ENCODE peak calls at places on chromosome 1, in four cellular contexts. O is OCI-LY7, Q is neural progenitor cell, L is neuronal stem cell. V is an unnamed sample. For H3K4me1, the result is how much of the 10 kb centered on the place peaks cover.

GRCh38 chr1:63877021-63877767 is 103.4 kb downstream of the ROR1 start:
- DNase-seq in Q (no peak), O (no peak), L (no peak), V (no peak)

GRCh38 chr1:234589854-234590620 is 19.9 kb downstream of the IRF2BP2 start:
- DNase-seq in Q (no peak), L (no peak), O (no peak), V (no peak)

GRCh38 chr1:55650449-55650848 is 435.3 kb upstream of the USP24 start:
- DNase-seq in O (no peak), Q (no peak), L (no peak), V (no peak)

GRCh38 chr1:147611587-147611986 is 58.7 kb downstream of the ACP6 start:
- DNase-seq in L (no peak), Q (peak), O (no peak), V (no peak)

GRCh38 chr1:154418062-154418897 is 13.1 kb downstream of the IL6R start:
- DNase-seq in L (no peak), O (no peak), Q (no peak), V (peak)

GRCh38 chr1:9732123-9732971 is 80.8 kb downstream of the PIK3CD start:
- DNase-seq in L (no peak), Q (no peak), O (no peak), V (no peak)

GRCh38 chr1:178942285-178943218 is 71.7 kb upstream of the ANGPTL1 start:
- DNase-seq in O (no peak), L (no peak), Q (no peak), V (no peak)

GRCh38 chr1:109559995-109560394 is 11.6 kb downstream of the GNAI3 start:
- DNase-seq in Q (no peak), O (no peak), L (no peak), V (no peak)

GRCh38 chr1:78333426-78334012 is 157.3 kb upstream of the PTGFR start:
- DNase-seq in L (no peak), O (peak), Q (peak), V (no peak)

GRCh38 chr1:231515748-231516147 is 12.7 kb upstream of the TSNAX start:
- DNase-seq in L (no peak), O (peak), Q (no peak), V (peak)

GRCh38 chr1:108816049-108816882 is 40.6 kb downstream of the AKNAD1 start:
- DNase-seq in O (no peak), Q (peak), L (peak), V (no peak)

GRCh38 chr1:212207822-212208520 is 77.2 kb upstream of the PPP2R5A start:
- DNase-seq in L (no peak), Q (no peak), O (no peak), V (no peak)

GRCh38 chr1:17581389-17582123 is 42.1 kb downstream of the ARHGEF10L start:
- DNase-seq in Q (no peak), O (peak), L (no peak), V (peak)

GRCh38 chr1:205929812-205930577 is 13.3 kb downstream of the SLC26A9 start:
- DNase-seq in O (no peak), Q (no peak), L (no peak), V (no peak)

GRCh38 chr1:240100351-240100750 is 8.7 kb downstream of the FMN2 start:
- DNase-seq in Q (no peak), O (no peak), L (no peak), V (no peak)

GRCh38 chr1:56920551-56920950 is 45.3 kb downstream of the C8B start:
- DNase-seq in L (no peak), O (no peak), Q (no peak), V (no peak)

GRCh38 chr1:56916630-56917029 is 49.2 kb downstream of the C8B start:
- DNase-seq in O (no peak), Q (no peak), L (no peak), V (no peak)

GRCh38 chr1:56915960-56916359 is 49.9 kb downstream of the C8B start:
- DNase-seq in L (no peak), Q (no peak), O (no peak), V (no peak)

GRCh38 chr1:56921486-56921885 is 44.3 kb downstream of the C8B start:
- DNase-seq in O (no peak), Q (no peak), L (no peak), V (no peak)

GRCh38 chr1:56917356-56917755 is 48.5 kb downstream of the C8B start:
- DNase-seq in L (no peak), Q (no peak), O (no peak), V (no peak)
- H3K4me2 ChIP-seq in L (no peak), Q (no peak), O (no peak), V (no peak)

GRCh38 chr1:35850716-35851115 is 32.3 kb upstream of the AGO1 start:
- DNase-seq in Q (no peak), L (no peak), O (no peak), V (no peak)

GRCh38 chr1:35847935-35848565 is 35.0 kb upstream of the AGO1 start:
- DNase-seq in Q (no peak), O (no peak), L (no peak), V (no peak)

GRCh38 chr1:35845766-35846165 is 37.2 kb upstream of the AGO1 start:
- DNase-seq in L (no peak), Q (no peak), O (no peak), V (no peak)

GRCh38 chr1:35850051-35850450 is 33.0 kb upstream of the AGO1 start:
- DNase-seq in L (no peak), O (no peak), Q (no peak), V (no peak)

GRCh38 chr1:35844826-35845225 is 37.0 kb downstream of the AGO4 start:
- DNase-seq in O (no peak), Q (no peak), L (no peak), V (no peak)
- H3K4me1 ChIP-seq in O (under half), Q (under half), L (under half), V (under half)

GRCh38 chr1:37471345-37472231 is 2.8 kb upstream of the ZC3H12A start:
- DNase-seq in O (no peak), Q (peak), L (no peak), V (no peak)
- H3K4me3 ChIP-seq in O (no peak), Q (no peak), L (no peak), V (no peak)

GRCh38 chr1:204434116-204434755 is 22.6 kb upstream of the PPP1R15B start:
- DNase-seq in Q (no peak), L (no peak), O (no peak), V (no peak)

GRCh38 chr1:204435246-204435885 is 23.7 kb upstream of the PPP1R15B start:
- DNase-seq in O (no peak), Q (no peak), L (no peak), V (no peak)

GRCh38 chr1:204438628-204439027 is 27.0 kb upstream of the PPP1R15B start:
- DNase-seq in O (no peak), L (no peak), Q (no peak), V (no peak)

GRCh38 chr1:204437796-204438570 is 26.4 kb upstream of the PPP1R15B start:
- DNase-seq in O (no peak), Q (no peak), L (no peak), V (no peak)

GRCh38 chr1:204435886-204436271 is 24.3 kb upstream of the PPP1R15B start:
- DNase-seq in L (no peak), Q (no peak), O (no peak), V (no peak)
- H3K4me2 ChIP-seq in L (no peak), Q (no peak), O (no peak), V (no peak)

DNA sequence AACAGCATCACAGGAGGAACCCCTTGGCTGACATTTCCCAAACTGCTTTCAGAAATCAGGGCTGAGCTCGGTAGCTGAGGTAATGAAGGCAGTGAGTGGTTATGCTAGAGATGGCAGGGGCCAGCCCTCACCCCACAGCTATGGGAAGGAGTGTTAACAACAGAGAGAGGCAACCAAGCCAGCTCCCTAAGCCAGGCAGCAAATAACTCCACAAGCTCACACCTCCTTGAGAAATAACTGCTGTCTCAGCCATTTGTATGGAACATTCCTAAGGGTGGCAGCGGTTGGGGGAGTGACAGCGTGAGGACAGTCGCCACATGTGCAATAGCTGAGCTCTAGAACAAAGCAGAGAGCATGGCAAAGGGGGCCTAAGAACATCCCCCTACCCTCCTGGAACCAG is 42.6 kb downstream of the LMX1A start:
- DNase-seq in Q (peak), L (no peak), O (no peak), V (no peak)
- H3K4me1 ChIP-seq in Q (under half), L (under half), O (under half), V (under half)

GRCh38 chr1:160135051-160135592 is 16.3 kb upstream of the ATP1A4 start:
- DNase-seq in L (no peak), Q (no peak), O (no peak), V (no peak)
- H3K4me3 ChIP-seq in L (no peak), Q (no peak), O (no peak), V (no peak)

GRCh38 chr1:51910182-51910581 is 31.7 kb upstream of the NRDC start:
- DNase-seq in O (no peak), Q (no peak), L (no peak), V (no peak)

GRCh38 chr1:51908499-51908898 is 30.0 kb upstream of the NRDC start:
- DNase-seq in O (no peak), Q (no peak), L (no peak), V (no peak)

GRCh38 chr1:51907079-51907702 is 28.7 kb upstream of the NRDC start:
- DNase-seq in L (no peak), Q (no peak), O (no peak), V (peak)

GRCh38 chr1:51902456-51902855 is 23.9 kb upstream of the NRDC start:
- DNase-seq in O (no peak), Q (no peak), L (no peak), V (no peak)

DNA sequence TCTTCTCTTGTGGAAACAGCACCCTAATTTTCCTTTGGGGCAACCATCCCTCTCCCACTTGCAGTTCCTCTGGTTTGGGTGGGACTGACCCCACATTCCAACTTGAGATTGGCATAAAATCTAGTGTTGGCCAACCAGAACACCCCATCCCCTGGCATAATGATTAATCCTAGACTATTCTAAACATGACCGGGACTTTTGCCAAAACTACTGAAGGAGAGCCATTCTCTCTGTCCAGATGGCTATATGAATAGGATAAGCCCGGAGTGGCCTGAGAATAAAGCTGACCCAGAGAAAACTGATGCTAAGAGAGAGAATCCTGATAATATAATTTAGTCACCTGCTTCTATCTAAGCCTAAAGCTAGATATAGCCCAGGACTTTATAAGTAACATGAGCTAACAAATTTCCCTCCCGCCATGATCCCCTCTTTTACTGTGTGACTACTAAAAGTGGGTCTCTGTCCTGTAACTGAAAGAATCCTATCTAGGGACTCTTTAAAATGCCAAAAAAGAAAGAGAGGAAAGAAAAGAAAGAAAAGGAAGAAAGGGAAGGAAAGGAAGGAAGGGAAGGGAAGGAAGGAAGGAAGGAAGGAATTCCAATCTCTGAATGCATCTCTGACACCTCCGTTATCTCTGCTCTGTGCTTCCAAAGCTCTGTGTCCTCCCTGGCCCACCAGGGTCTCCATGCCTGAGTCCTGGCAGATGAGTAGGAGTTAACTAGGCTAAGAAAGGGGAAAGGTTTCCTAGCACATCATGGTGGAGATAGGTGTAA is 28.0 kb upstream of the NRDC start:
- DNase-seq in L (no peak), O (no peak), Q (no peak), V (no peak)
- H3K4me2 ChIP-seq in L (no peak), O (no peak), Q (no peak), V (peak)

GRCh38 chr1:182842265-182842664 is 3.1 kb downstream of the DHX9 start:
- DNase-seq in L (no peak), Q (no peak), O (no peak), V (no peak)
- H3K4me1 ChIP-seq in L (under half), Q (under half), O (under half), V (under half)

DNA sequence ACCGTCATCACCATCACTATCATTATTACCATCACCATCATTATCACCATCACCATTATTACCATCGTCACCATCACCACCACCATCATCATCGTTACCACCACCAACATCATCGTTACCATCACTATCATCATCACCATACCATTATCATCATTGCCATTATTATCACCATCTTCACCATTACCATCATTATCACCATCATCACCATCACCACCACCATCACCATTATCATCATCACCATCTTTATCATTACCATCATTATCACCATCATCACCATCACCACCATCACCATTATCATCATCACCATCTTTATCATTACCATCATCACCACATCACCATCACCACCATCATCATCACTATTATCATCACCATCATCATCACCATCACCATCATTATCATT is 112.9 kb downstream of the AJAP1 start:
- DNase-seq in Q (no peak), O (no peak), L (no peak), V (no peak)
- H3K4me3 ChIP-seq in Q (no peak), O (no peak), L (no peak), V (no peak)